ENCODE peak calls at places on chromosomes 2 and 18, in four cellular contexts. N, Q, K and Z are unnamed samples.
A peak's percentile ranks its signal among the peaks of the same experiment; 100 is the strongest.

GRCh38 chr2:203869610-203870042 is 2.1 kb downstream of the CTLA4 start:
- DNase-seq in K (no peak), N (no peak), Q (no peak), Z (no peak)

GRCh38 chr2:163878718-163879117 is 142.9 kb upstream of the FIGN start:
- DNase-seq in Q (peak; percentile 9), N (peak; percentile 1), K (peak; percentile 67), Z (peak; percentile 16)

GRCh38 chr2:237492137-237492890 is 5.3 kb downstream of the MLPH start:
- DNase-seq in N (no peak), Q (no peak), K (no peak), Z (peak; percentile 22)

GRCh38 chr2:73984203-73984921 is at the start of gene TET3:
- DNase-seq in K (peak; percentile 40), N (no peak), Q (no peak), Z (no peak)

GRCh38 chr18:13252696-13253410 is 34.3 kb downstream of the LDLRAD4 start:
- DNase-seq in Q (no peak), N (no peak), K (peak; percentile 20), Z (no peak)

GRCh38 chr18:79386547-79386946 is 9.2 kb upstream of the NFATC1 start:
- DNase-seq in Q (no peak), N (no peak), K (no peak), Z (no peak)

GRCh38 chr18:12028040-12028628 is 46.8 kb downstream of the IMPA2 start:
- DNase-seq in N (no peak), K (no peak), Q (no peak), Z (no peak)

GRCh38 chr2:46715541-46715940 is 200.1 kb downstream of the MCFD2 start:
- DNase-seq in K (no peak), Q (no peak), N (no peak), Z (no peak)

GRCh38 chr2:10434885-10435419 is 13.2 kb downstream of the ODC1 start:
- DNase-seq in Q (peak; percentile 52), N (peak; percentile 83), K (peak; percentile 87), Z (peak; percentile 64)

GRCh38 chr2:219022616-219023015 is 18.7 kb downstream of the CFAP65 start:
- DNase-seq in N (no peak), K (no peak), Q (no peak), Z (no peak)

GRCh38 chr2:226308981-226309380 is 490.6 kb downstream of the IRS1 start:
- DNase-seq in K (no peak), N (no peak), Q (peak; percentile 76), Z (peak; percentile 45)

GRCh38 chr2:83112863-83113262 is 1346.2 kb downstream of the SUCLG1 start:
- DNase-seq in N (no peak), K (no peak), Q (peak; percentile 0), Z (no peak)

GRCh38 chr2:13000644-13001375 is 284.1 kb downstream of the TRIB2 start:
- DNase-seq in N (no peak), K (no peak), Q (peak; percentile 29), Z (peak; percentile 33)

GRCh38 chr2:42369551-42370229 is 8.7 kb upstream of the COX7A2L start:
- DNase-seq in Q (no peak), N (no peak), K (no peak), Z (no peak)

GRCh38 chr2:178679891-178680290 is 127.3 kb downstream of the TTN start:
- DNase-seq in N (no peak), K (no peak), Q (no peak), Z (no peak)

GRCh38 chr2:9093324-9093723 is 89.8 kb upstream of the MBOAT2 start:
- DNase-seq in N (no peak), Q (no peak), K (no peak), Z (no peak)

GRCh38 chr2:26562811-26563645 is 78.1 kb downstream of the CIB4 start:
- DNase-seq in K (no peak), Q (no peak), N (no peak), Z (no peak)

GRCh38 chr2:118417417-118418125 is 329.3 kb downstream of the INSIG2 start:
- DNase-seq in Q (peak; percentile 12), K (no peak), N (no peak), Z (no peak)

GRCh38 chr2:53490659-53491058 is 276.9 kb upstream of the CHAC2 start:
- DNase-seq in N (no peak), K (no peak), Q (peak; percentile 85), Z (peak; percentile 64)

GRCh38 chr2:101016-101415 is 54.7 kb upstream of the FAM110C start:
- DNase-seq in Q (no peak), K (no peak), N (no peak), Z (no peak)

GRCh38 chr18:78681396-78681795 is 298.2 kb upstream of the SALL3 start:
- DNase-seq in Q (no peak), K (no peak), N (no peak), Z (no peak)

GRCh38 chr2:159875083-159875482 is 77.1 kb upstream of the CD302 start:
- DNase-seq in Q (no peak), K (no peak), N (no peak), Z (no peak)

GRCh38 chr2:151162185-151162584 is 99.5 kb downstream of the RBM43 start:
- DNase-seq in N (no peak), K (no peak), Q (peak; percentile 70), Z (peak; percentile 44)

GRCh38 chr18:75915941-75916640 is 488.6 kb upstream of the SMIM21 start:
- DNase-seq in K (peak; percentile 89), N (peak; percentile 84), Q (no peak), Z (no peak)

GRCh38 chr18:9642799-9643445 is 28.6 kb upstream of the PPP4R1 start:
- DNase-seq in K (no peak), N (no peak), Q (no peak), Z (peak; percentile 61)

GRCh38 chr18:45802814-45803492 is 22.5 kb upstream of the SIGLEC15 start:
- DNase-seq in Q (peak; percentile 99), K (no peak), N (no peak), Z (peak; percentile 98)

GRCh38 chr2:5734866-5735861 is 43.0 kb downstream of the SOX11 start:
- DNase-seq in Q (no peak), N (no peak), K (no peak), Z (no peak)

GRCh38 chr2:151315381-151315903 is 26.0 kb upstream of the NMI start:
- DNase-seq in K (peak; percentile 31), N (no peak), Q (peak; percentile 22), Z (no peak)

GRCh38 chr18:77055429-77056310 is 76.9 kb downstream of the MBP start:
- DNase-seq in Q (peak; percentile 58), K (no peak), N (no peak), Z (peak; percentile 56)

GRCh38 chr2:241842067-241842415 is 16.7 kb downstream of the PDCD1 start:
- DNase-seq in K (no peak), N (no peak), Q (no peak), Z (no peak)

GRCh38 chr2:24763843-24764242 is 29.3 kb downstream of the PTRHD1 start:
- DNase-seq in K (no peak), Q (no peak), N (no peak), Z (no peak)

GRCh38 chr18:63379639-63379962 is 12.6 kb upstream of the KDSR start:
- DNase-seq in K (no peak), Q (peak; percentile 16), N (no peak), Z (no peak)

GRCh38 chr2:23419171-23420090 is 34.5 kb downstream of the KLHL29 start:
- DNase-seq in K (no peak), Q (no peak), N (no peak), Z (peak; percentile 61)
- H3K14ac ChIP-seq in K (no peak overlapping the region), Q (peak overlapping the region; percentile 69), N (no peak overlapping the region), Z (no peak overlapping the region)

GRCh38 chr2:223251656-223252229 is 199.8 kb downstream of the KCNE4 start:
- DNase-seq in N (no peak), K (no peak), Q (no peak), Z (no peak)
- H4K91ac ChIP-seq in N (no peak overlapping the region), K (no peak overlapping the region), Q (no peak overlapping the region), Z (no peak overlapping the region)

DNA sequence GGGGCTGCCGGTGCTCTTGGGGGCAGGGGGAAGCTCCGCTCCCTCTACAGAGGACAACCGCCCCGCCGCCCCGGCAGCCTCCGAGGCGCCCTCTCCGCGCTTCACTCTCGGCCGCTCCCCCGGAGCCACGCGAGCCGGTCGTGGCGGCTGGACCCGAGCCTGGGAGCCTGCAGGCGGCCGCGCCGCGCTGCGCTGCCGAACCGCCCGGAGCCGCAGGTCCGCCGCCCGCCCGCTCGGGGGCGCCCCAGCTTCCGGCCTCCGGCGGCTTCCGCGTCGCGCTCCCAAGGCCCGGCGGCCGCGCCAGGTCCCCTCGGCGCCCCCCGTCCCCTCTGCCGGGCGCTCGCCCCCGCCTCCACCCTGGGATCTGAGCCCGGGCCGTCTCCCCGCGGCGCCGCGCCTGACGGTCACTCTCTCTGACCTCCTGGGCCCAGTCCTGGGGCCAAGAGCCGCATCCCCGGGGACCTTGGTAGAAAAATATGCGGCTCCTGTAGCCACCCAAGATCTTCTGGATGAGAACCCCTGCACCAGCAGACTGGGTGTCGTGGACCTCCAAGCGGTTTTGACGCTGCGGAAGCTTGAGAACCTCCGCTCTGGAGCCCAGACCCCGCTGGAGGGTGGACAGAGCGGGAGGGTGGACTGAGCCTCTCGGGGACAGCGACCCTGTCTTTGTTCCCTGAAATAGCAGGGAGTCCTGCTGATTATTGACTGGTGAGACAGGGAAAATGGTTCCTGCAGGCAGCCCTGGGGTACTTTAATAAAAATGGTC is 44.3 kb downstream of the SERTAD2 start:
- DNase-seq in N (no peak), K (peak; percentile 63), Q (peak; percentile 17), Z (peak; percentile 48)
- H3K14ac ChIP-seq in N (no peak overlapping the region), K (peak overlapping the region; percentile 44), Q (no peak overlapping the region), Z (no peak overlapping the region)

GRCh38 chr18:59705145-59705544 is 7.9 kb upstream of the CCBE1 start:
- DNase-seq in Q (peak; percentile 53), K (no peak), N (no peak), Z (peak; percentile 32)
- H4K91ac ChIP-seq in Q (peak overlapping the region; percentile 50), K (no peak overlapping the region), N (no peak overlapping the region), Z (no peak overlapping the region)

GRCh38 chr18:48238206-48238605 is 171.0 kb downstream of the ZBTB7C start:
- DNase-seq in N (no peak), K (no peak), Q (no peak), Z (no peak)

GRCh38 chr18:48244530-48244929 is 164.7 kb downstream of the ZBTB7C start:
- DNase-seq in N (no peak), K (no peak), Q (no peak), Z (no peak)

GRCh38 chr18:48236822-48237221 is 172.4 kb downstream of the ZBTB7C start:
- DNase-seq in Q (no peak), K (no peak), N (no peak), Z (no peak)

GRCh38 chr18:48238636-48239035 is 170.5 kb downstream of the ZBTB7C start:
- DNase-seq in Q (no peak), K (no peak), N (no peak), Z (no peak)
- H3K14ac ChIP-seq in Q (no peak overlapping the region), K (no peak overlapping the region), N (no peak overlapping the region), Z (no peak overlapping the region)

GRCh38 chr2:96157649-96158553 is 12.7 kb upstream of the DUSP2 start:
- DNase-seq in Q (no peak), K (no peak), N (no peak), Z (no peak)

GRCh38 chr2:96156926-96157648 is 11.8 kb upstream of the DUSP2 start:
- DNase-seq in Q (no peak), K (no peak), N (no peak), Z (no peak)

GRCh38 chr2:96159084-96159830 is 14.0 kb upstream of the DUSP2 start:
- DNase-seq in N (no peak), K (peak; percentile 28), Q (no peak), Z (no peak)

GRCh38 chr2:96156011-96156820 is 11.0 kb upstream of the DUSP2 start:
- DNase-seq in Q (no peak), K (no peak), N (no peak), Z (no peak)

DNA sequence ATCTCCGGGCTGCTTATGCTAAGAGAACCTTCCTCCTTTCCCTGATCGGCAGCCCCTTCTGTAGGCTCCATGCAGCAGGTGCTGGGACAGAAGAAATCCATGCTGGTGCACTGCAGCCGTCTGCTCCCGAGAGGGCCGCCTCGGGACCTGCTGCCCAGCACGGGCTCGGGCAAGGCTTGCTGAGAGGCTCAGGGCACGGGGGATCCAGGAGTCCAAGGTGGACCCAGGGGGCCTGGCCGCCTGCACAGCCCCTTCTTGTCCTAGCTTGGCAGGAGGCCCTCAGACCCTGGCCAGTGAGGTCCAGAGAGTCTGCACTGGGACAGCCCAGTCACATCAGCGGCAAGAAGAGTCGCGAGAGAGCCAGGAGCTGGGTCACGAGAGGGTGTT is 13.3 kb upstream of the DUSP2 start:
- DNase-seq in N (no peak), Q (no peak), K (peak; percentile 27), Z (no peak)
- H4K91ac ChIP-seq in N (peak overlapping the region; percentile 85), Q (no peak overlapping the region), K (no peak overlapping the region), Z (no peak overlapping the region)